ENCODE peak calls at places on chromosomes 2 and 18, in four cellular contexts. H is GM10248, E is breast epithelium, P is brain microvascular endothelial cell. O is an unnamed sample.

GRCh38 chr2:2222931-2223330 is 108.1 kb downstream of the MYT1L start:
- DNase-seq in H (no peak), E (no peak), P (peak; percentile 79), O (no peak)

GRCh38 chr2:110853516-110853915 is 121.1 kb downstream of the ACOXL start:
- DNase-seq in H (peak; percentile 45), E (no peak), P (peak; percentile 27), O (no peak)

GRCh38 chr18:62828091-62828640 is 112.8 kb downstream of the PHLPP1 start:
- DNase-seq in H (no peak), E (no peak), P (no peak), O (no peak)

GRCh38 chr18:72772916-72773315 is 94.9 kb downstream of the NETO1 start:
- DNase-seq in H (no peak), E (no peak), P (no peak), O (no peak)

GRCh38 chr2:231716641-231717280 is 8.4 kb downstream of the PTMA start:
- DNase-seq in H (no peak), E (no peak), P (peak; percentile 45), O (no peak)

GRCh38 chr18:74803769-74804168 is 206.1 kb downstream of the ZNF407 start:
- DNase-seq in H (no peak), E (no peak), P (no peak), O (no peak)

GRCh38 chr2:101022221-101022620 is 20.1 kb downstream of the RPL31 start:
- DNase-seq in H (no peak), E (no peak), P (no peak), O (no peak)

GRCh38 chr2:229660951-229661350 is 53.4 kb downstream of the DNER start:
- DNase-seq in H (no peak), E (no peak), P (no peak), O (no peak)

GRCh38 chr2:55585451-55586079 is 31.9 kb downstream of the PPP4R3B start:
- DNase-seq in H (no peak), E (no peak), P (peak; percentile 20), O (no peak)

GRCh38 chr2:56185101-56185581 is 1.4 kb downstream of the CCDC85A start:
- DNase-seq in H (no peak), E (no peak), P (no peak), O (peak; percentile 80)

DNA sequence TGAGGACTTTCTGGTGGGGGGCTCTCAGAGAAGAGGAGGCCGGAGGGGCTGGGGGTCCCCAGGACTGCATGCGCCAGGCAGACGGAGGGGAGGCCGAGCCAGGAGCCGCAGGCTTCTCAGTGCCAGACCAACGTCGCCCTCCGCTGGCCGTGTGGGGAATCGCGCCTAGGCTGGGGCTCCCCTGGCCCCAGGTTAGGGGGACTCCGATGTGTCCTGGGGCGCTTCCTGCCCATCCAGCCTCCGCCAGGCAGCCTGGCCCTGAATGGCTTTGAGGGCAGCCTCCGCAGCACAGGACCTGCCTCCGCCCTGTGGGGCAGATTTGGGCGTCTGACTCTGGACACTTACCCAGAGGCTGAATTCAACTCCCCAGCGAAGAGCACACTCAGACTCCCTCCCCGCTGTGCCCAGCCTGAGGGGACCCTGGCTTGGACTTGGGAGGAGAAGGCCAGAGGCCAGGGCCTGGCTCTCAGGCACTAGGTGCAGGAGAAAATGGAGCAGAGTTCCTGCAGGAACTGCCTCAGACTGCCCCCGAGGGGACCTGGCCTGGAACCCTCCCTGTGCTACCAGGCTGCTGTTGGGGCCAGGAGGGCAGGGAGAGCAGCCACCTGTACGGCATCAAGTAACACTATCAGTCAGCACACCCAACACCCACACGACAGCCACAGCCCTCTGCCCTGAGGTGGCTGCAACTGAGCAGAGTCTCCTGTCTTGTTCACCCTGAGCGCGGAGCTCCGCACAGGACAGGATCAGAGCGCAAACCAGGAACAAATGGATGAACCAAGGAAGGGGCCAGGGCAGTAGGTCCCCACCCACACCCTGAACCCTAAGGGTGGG is 621 bp upstream of the TEKT4 start:
- DNase-seq in H (no peak), E (no peak), P (no peak), O (peak; percentile 67)
- TF ChIP-seq CTCF in H (peak; percentile 60), E (no peak), P (peak; percentile 49), O (no peak)

GRCh38 chr2:168907940-168908662 is 7.0 kb downstream of the G6PC2 start:
- DNase-seq in H (no peak), E (no peak), P (no peak), O (no peak)
- TF ChIP-seq CTCF in H (no peak), E (no peak), P (no peak), O (no peak)

GRCh38 chr2:191836853-191837769 is 9.8 kb downstream of the CAVIN2 start:
- DNase-seq in H (no peak), E (no peak), P (no peak), O (peak; percentile 47)

GRCh38 chr2:191835100-191835499 is 11.8 kb downstream of the CAVIN2 start:
- DNase-seq in H (no peak), E (no peak), P (no peak), O (no peak)

GRCh38 chr2:191836471-191836852 is 10.4 kb downstream of the CAVIN2 start:
- DNase-seq in H (no peak), E (no peak), P (no peak), O (no peak)

GRCh38 chr2:191833356-191833755 is 13.5 kb downstream of the CAVIN2 start:
- DNase-seq in H (no peak), E (no peak), P (no peak), O (no peak)

DNA sequence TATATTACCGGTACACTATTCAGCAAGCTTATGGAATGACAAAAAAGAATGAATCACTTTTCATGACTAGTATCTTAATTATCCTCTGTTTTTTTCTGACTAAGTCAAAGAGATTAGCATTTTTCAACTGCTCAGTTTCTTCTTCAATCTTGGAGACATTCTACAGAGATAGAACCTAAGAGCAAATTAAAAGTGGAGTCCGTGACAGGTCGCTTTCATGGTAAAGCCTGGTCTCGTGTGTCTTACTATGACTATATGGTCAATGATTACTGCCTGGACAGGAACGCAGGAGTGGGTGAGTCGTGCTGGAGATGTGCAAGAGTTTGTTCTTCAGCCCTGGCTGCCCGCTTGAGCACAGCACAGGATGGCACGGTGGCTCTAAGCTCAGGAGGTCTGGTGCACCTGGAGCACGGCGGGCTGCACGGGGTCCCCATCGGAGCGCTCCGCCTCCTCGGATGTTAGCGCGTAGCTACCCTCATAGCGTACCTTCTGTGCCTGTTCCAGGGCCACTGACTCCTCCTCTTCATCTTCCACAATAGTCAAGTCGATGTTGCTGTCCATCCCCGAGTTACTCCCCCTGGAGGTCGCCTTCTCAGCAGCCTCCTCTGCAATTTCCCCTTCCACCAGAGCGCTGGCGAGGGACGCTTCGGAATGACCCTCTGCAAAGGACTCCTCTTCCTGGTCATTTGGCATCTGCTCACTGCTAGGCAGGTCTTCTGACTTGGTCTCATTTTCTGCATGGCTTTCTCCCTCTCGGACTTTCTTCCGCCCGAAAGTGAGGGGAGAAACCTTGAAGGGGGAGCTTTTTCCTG is 11.1 kb downstream of the CAVIN2 start:
- DNase-seq in H (no peak), E (no peak), P (peak; percentile 50), O (no peak)
- TF ChIP-seq CTCF in H (no peak), E (no peak), P (no peak), O (no peak)

GRCh38 chr18:292271-292670 is 24.4 kb upstream of the THOC1 start:
- DNase-seq in H (no peak), E (no peak), P (peak; percentile 6), O (no peak)
- TF ChIP-seq CTCF in H (no peak), E (no peak), P (peak; percentile 58), O (no peak)

GRCh38 chr2:148645135-148645924 is 779 bp downstream of the EPC2 start:
- DNase-seq in H (peak; percentile 84), E (peak; percentile 93), P (peak; percentile 82), O (peak; percentile 94)
- TF ChIP-seq CTCF in H (peak; percentile 52), E (peak; percentile 27), P (peak; percentile 53), O (no peak)